ENCODE peak calls at places on chromosomes 2 and 18, in five cellular contexts. One of them, this sample, is unnamed.

GRCh38 chr18:10661333-10661732 is 135.5 kb downstream of the NAPG start:
- DNase-seq in PC-9: no peak
- DNase-seq in CD4-positive, CD25-positive, alpha-beta regulatory T cell: no peak
- DNase-seq in Caco-2: no peak
- DNase-seq in astrocyte of the cerebellum: peak
- DNase-seq in this sample: peak

GRCh38 chr2:43877782-43878464 is 39.2 kb downstream of the ABCG8 start:
- DNase-seq in Caco-2: peak
- DNase-seq in CD4-positive, CD25-positive, alpha-beta regulatory T cell: peak
- DNase-seq in astrocyte of the cerebellum: no peak
- DNase-seq in PC-9: peak
- DNase-seq in this sample: peak

GRCh38 chr2:235206399-235206798 is 254.6 kb downstream of the SH3BP4 start:
- DNase-seq in astrocyte of the cerebellum: no peak
- DNase-seq in CD4-positive, CD25-positive, alpha-beta regulatory T cell: no peak
- DNase-seq in PC-9: no peak
- DNase-seq in Caco-2: no peak
- DNase-seq in this sample: no peak

GRCh38 chr2:218252509-218253247 is 8.1 kb upstream of the GPBAR1 start:
- DNase-seq in astrocyte of the cerebellum: no peak
- DNase-seq in PC-9: no peak
- DNase-seq in CD4-positive, CD25-positive, alpha-beta regulatory T cell: no peak
- DNase-seq in Caco-2: no peak
- DNase-seq in this sample: no peak

GRCh38 chr2:103289101-103289725 is 527.4 kb downstream of the TMEM182 start:
- DNase-seq in astrocyte of the cerebellum: no peak
- DNase-seq in PC-9: no peak
- DNase-seq in CD4-positive, CD25-positive, alpha-beta regulatory T cell: no peak
- DNase-seq in Caco-2: no peak
- DNase-seq in this sample: no peak

GRCh38 chr2:170229125-170229524 is 51.2 kb downstream of the MYO3B start:
- DNase-seq in CD4-positive, CD25-positive, alpha-beta regulatory T cell: no peak
- DNase-seq in astrocyte of the cerebellum: no peak
- DNase-seq in Caco-2: no peak
- DNase-seq in PC-9: no peak
- DNase-seq in this sample: no peak

GRCh38 chr2:46481541-46482193 is 2.3 kb downstream of the TMEM247 start:
- DNase-seq in PC-9: no peak
- DNase-seq in astrocyte of the cerebellum: peak
- DNase-seq in Caco-2: no peak
- DNase-seq in CD4-positive, CD25-positive, alpha-beta regulatory T cell: no peak
- DNase-seq in this sample: peak

GRCh38 chr2:26649322-26649721 is 8.2 kb upstream of the CIB4 start:
- DNase-seq in Caco-2: no peak
- DNase-seq in astrocyte of the cerebellum: no peak
- DNase-seq in PC-9: no peak
- DNase-seq in CD4-positive, CD25-positive, alpha-beta regulatory T cell: no peak
- DNase-seq in this sample: no peak

GRCh38 chr2:150168596-150168995 is 318.9 kb downstream of the RND3 start:
- DNase-seq in Caco-2: no peak
- DNase-seq in astrocyte of the cerebellum: no peak
- DNase-seq in CD4-positive, CD25-positive, alpha-beta regulatory T cell: no peak
- DNase-seq in PC-9: no peak
- DNase-seq in this sample: no peak

GRCh38 chr2:241844066-241844728 is 14.5 kb downstream of the PDCD1 start:
- DNase-seq in CD4-positive, CD25-positive, alpha-beta regulatory T cell: peak
- DNase-seq in Caco-2: peak
- DNase-seq in astrocyte of the cerebellum: no peak
- DNase-seq in PC-9: peak
- DNase-seq in this sample: no peak

GRCh38 chr2:66839551-66840320 is 404.8 kb downstream of the MEIS1 start:
- DNase-seq in Caco-2: peak
- DNase-seq in astrocyte of the cerebellum: peak
- DNase-seq in PC-9: peak
- DNase-seq in CD4-positive, CD25-positive, alpha-beta regulatory T cell: no peak
- DNase-seq in this sample: peak

GRCh38 chr18:51107082-51107481 is 77.1 kb downstream of the SMAD4 start:
- DNase-seq in CD4-positive, CD25-positive, alpha-beta regulatory T cell: no peak
- DNase-seq in PC-9: no peak
- DNase-seq in Caco-2: no peak
- DNase-seq in astrocyte of the cerebellum: no peak
- DNase-seq in this sample: no peak

GRCh38 chr18:72762505-72763122 is 105.2 kb downstream of the NETO1 start:
- DNase-seq in CD4-positive, CD25-positive, alpha-beta regulatory T cell: no peak
- DNase-seq in astrocyte of the cerebellum: peak
- DNase-seq in Caco-2: peak
- DNase-seq in PC-9: peak
- DNase-seq in this sample: peak

GRCh38 chr18:52451252-52451651 is 111.3 kb downstream of the DCC start:
- DNase-seq in PC-9: no peak
- DNase-seq in astrocyte of the cerebellum: no peak
- DNase-seq in Caco-2: no peak
- DNase-seq in CD4-positive, CD25-positive, alpha-beta regulatory T cell: no peak
- DNase-seq in this sample: no peak

GRCh38 chr2:156864753-156865152 is 392.8 kb upstream of the GALNT5 start:
- DNase-seq in Caco-2: no peak
- DNase-seq in astrocyte of the cerebellum: no peak
- DNase-seq in CD4-positive, CD25-positive, alpha-beta regulatory T cell: no peak
- DNase-seq in PC-9: no peak
- DNase-seq in this sample: no peak

GRCh38 chr2:1837022-1837421 is 92.7 kb upstream of the PXDN start:
- DNase-seq in astrocyte of the cerebellum: no peak
- DNase-seq in CD4-positive, CD25-positive, alpha-beta regulatory T cell: no peak
- DNase-seq in Caco-2: no peak
- DNase-seq in PC-9: no peak
- DNase-seq in this sample: no peak

DNA sequence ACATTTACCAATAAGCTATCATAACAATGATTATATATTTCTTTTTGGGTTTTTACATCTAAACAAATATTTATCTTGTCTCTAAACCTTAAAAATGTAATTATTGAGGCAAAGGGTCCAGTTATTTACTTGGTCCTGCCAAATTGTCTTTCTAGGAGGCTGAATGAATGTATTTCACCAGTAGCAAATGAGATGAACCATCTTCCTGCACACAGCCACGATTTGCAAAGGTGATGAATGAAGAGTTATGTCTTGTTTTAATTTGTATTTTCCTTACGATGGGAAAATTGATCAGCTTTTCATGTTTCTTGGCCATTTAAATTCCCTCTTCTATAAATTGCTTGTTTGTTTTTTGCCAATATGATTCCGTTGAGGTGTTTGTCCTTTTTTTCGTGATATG is 1.4 kb downstream of the SP100 start:
- DNase-seq in astrocyte of the cerebellum: no peak
- DNase-seq in CD4-positive, CD25-positive, alpha-beta regulatory T cell: no peak
- DNase-seq in PC-9: no peak
- DNase-seq in Caco-2: no peak
- DNase-seq in this sample: no peak
- H3K4me3 ChIP-seq in astrocyte of the cerebellum: peak
- H3K4me3 ChIP-seq in CD4-positive, CD25-positive, alpha-beta regulatory T cell: peak
- H3K4me3 ChIP-seq in PC-9: peak
- H3K4me3 ChIP-seq in Caco-2: no peak
- H3K4me3 ChIP-seq in this sample: peak

DNA sequence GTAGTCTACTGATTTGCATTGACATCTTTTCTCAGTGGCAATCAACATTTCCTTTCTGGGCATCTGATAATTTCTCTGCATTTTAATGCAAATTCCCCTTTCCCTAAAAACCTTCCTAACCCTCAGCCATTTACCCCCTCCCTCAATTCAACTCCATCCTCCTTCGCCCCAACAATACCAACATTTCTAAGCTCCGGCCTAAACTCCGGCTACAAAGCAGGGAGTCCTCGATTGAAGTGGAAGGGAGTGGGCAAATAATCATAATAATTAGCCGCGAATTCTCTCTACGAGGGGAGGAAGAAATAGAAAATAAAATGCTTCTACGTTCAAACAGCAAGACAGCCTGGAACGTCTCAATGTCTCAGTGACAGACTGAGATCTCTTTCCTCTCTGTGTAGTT is 4.6 kb downstream of the BCL11A start:
- DNase-seq in PC-9: no peak
- DNase-seq in Caco-2: no peak
- DNase-seq in astrocyte of the cerebellum: no peak
- DNase-seq in CD4-positive, CD25-positive, alpha-beta regulatory T cell: no peak
- DNase-seq in this sample: no peak
- H3K4me3 ChIP-seq in PC-9: no peak
- H3K4me3 ChIP-seq in Caco-2: no peak
- H3K4me3 ChIP-seq in astrocyte of the cerebellum: peak
- H3K4me3 ChIP-seq in CD4-positive, CD25-positive, alpha-beta regulatory T cell: no peak
- H3K4me3 ChIP-seq in this sample: peak

DNA sequence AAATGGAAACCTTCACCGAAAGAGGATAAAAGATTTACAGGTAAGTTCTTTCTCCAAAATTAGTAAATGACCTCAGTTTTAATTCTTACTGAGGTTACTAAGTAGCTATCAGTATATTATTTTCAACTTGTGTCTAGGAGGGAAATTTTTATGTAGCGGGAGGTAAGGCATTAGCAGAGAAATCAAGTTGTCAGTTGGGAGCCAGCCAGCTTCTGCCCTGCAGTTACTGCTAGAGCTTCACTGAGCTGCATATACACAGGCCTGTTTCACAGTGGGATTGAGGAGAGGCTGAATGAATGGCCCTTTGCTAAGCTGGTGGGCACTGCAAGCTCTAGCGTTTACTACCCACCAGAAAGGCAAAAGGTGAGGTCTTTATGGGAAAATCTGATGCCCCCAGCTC is 105.7 kb downstream of the ACAA2 start:
- DNase-seq in Caco-2: no peak
- DNase-seq in astrocyte of the cerebellum: no peak
- DNase-seq in CD4-positive, CD25-positive, alpha-beta regulatory T cell: no peak
- DNase-seq in PC-9: no peak
- DNase-seq in this sample: no peak
- H3K4me3 ChIP-seq in Caco-2: no peak
- H3K4me3 ChIP-seq in astrocyte of the cerebellum: no peak
- H3K4me3 ChIP-seq in CD4-positive, CD25-positive, alpha-beta regulatory T cell: no peak
- H3K4me3 ChIP-seq in PC-9: no peak
- H3K4me3 ChIP-seq in this sample: no peak

GRCh38 chr2:42748846-42749245 is 15.1 kb downstream of the OXER1 start:
- DNase-seq in PC-9: no peak
- DNase-seq in astrocyte of the cerebellum: no peak
- DNase-seq in Caco-2: no peak
- DNase-seq in CD4-positive, CD25-positive, alpha-beta regulatory T cell: no peak
- DNase-seq in this sample: no peak
- H3K4me3 ChIP-seq in PC-9: no peak
- H3K4me3 ChIP-seq in astrocyte of the cerebellum: no peak
- H3K4me3 ChIP-seq in Caco-2: no peak
- H3K4me3 ChIP-seq in CD4-positive, CD25-positive, alpha-beta regulatory T cell: no peak
- H3K4me3 ChIP-seq in this sample: no peak

DNA sequence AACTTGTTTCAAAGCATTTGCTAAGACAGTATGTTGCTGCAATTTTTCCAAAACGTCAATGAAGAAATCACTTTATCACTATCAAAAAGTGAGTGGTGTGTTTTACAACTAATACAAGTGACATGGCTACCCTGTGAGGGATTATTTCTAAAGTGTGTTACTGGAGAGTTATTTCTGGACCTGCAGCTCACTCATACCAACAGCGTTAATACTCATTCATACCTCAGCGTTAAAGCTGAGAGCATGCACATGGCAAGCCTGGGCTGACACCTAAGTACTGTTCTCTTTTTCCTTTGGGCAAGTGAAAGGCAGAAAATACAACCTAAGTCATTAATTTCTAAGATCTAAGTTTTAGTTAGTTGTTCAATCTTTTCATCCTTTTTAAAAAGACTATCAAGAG is 13.0 kb upstream of the MRPL19 start:
- DNase-seq in PC-9: no peak
- DNase-seq in astrocyte of the cerebellum: no peak
- DNase-seq in Caco-2: no peak
- DNase-seq in CD4-positive, CD25-positive, alpha-beta regulatory T cell: no peak
- DNase-seq in this sample: no peak
- H3K4me3 ChIP-seq in PC-9: no peak
- H3K4me3 ChIP-seq in astrocyte of the cerebellum: no peak
- H3K4me3 ChIP-seq in Caco-2: no peak
- H3K4me3 ChIP-seq in CD4-positive, CD25-positive, alpha-beta regulatory T cell: no peak
- H3K4me3 ChIP-seq in this sample: no peak

GRCh38 chr2:174053285-174053684 is 88.1 kb upstream of the SP3 start:
- DNase-seq in PC-9: no peak
- DNase-seq in Caco-2: peak
- DNase-seq in astrocyte of the cerebellum: no peak
- DNase-seq in CD4-positive, CD25-positive, alpha-beta regulatory T cell: no peak
- DNase-seq in this sample: no peak
- H3K4me3 ChIP-seq in PC-9: no peak
- H3K4me3 ChIP-seq in Caco-2: peak
- H3K4me3 ChIP-seq in astrocyte of the cerebellum: no peak
- H3K4me3 ChIP-seq in CD4-positive, CD25-positive, alpha-beta regulatory T cell: no peak
- H3K4me3 ChIP-seq in this sample: no peak

GRCh38 chr18:77065221-77065981 is 67.2 kb downstream of the MBP start:
- DNase-seq in astrocyte of the cerebellum: peak
- DNase-seq in PC-9: peak
- DNase-seq in Caco-2: no peak
- DNase-seq in CD4-positive, CD25-positive, alpha-beta regulatory T cell: peak
- DNase-seq in this sample: peak
- H3K4me3 ChIP-seq in astrocyte of the cerebellum: no peak
- H3K4me3 ChIP-seq in PC-9: no peak
- H3K4me3 ChIP-seq in Caco-2: no peak
- H3K4me3 ChIP-seq in CD4-positive, CD25-positive, alpha-beta regulatory T cell: no peak
- H3K4me3 ChIP-seq in this sample: no peak

DNA sequence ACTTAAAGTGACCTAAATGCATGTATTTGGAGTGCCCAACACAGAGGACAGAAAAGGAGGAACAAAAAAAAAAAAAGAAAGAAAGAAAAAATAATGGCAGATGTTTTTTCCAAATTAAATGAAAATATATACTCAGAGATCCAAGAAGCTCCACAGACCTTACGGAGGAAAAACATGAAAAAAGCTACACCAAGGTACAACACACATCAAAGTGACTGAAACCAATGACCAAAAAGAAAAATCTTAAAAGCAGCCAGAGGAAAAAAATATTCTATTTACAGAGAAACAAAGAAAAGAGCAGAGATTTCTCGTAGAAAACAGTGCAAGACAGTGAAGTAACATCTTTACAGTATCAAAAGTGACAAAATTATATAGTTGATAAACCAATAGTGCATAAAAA is 5.1 kb downstream of the FANCL start:
- DNase-seq in PC-9: no peak
- DNase-seq in Caco-2: no peak
- DNase-seq in astrocyte of the cerebellum: no peak
- DNase-seq in CD4-positive, CD25-positive, alpha-beta regulatory T cell: no peak
- DNase-seq in this sample: no peak
- H3K4me3 ChIP-seq in PC-9: no peak
- H3K4me3 ChIP-seq in Caco-2: no peak
- H3K4me3 ChIP-seq in astrocyte of the cerebellum: no peak
- H3K4me3 ChIP-seq in CD4-positive, CD25-positive, alpha-beta regulatory T cell: no peak
- H3K4me3 ChIP-seq in this sample: no peak